ENCODE peak calls at places on chromosomes 11 and 22, in six cellular contexts. R is uterus; Y is left lung; P is effector memory CD4-positive, alpha-beta T cell; O is kidney; V is GM23248. G is an unnamed sample. For H3K4me1, the result is how much of the 10 kb centered on the place peaks cover.

GRCh38 chr22:47102648-47103047 is 340.2 kb downstream of the TBC1D22A start:
- DNase-seq in P (no peak), R (no peak), Y (no peak), O (no peak), V (no peak), G (no peak)

GRCh38 chr11:95592455-95592854 is 197.1 kb downstream of the FAM76B start:
- DNase-seq in Y (no peak), P (no peak), V (no peak), O (no peak), R (no peak), G (no peak)

GRCh38 chr22:42065408-42066132 is 5.0 kb downstream of the NAGA start:
- DNase-seq in Y (peak), O (peak), V (no peak), P (no peak), R (no peak), G (peak)

GRCh38 chr11:3087821-3088800 is 30.9 kb upstream of the CARS1 start:
- DNase-seq in Y (peak), R (no peak), O (peak), P (no peak), V (peak), G (no peak)

GRCh38 chr22:24407278-24407665 is 20.1 kb upstream of the ADORA2A start:
- DNase-seq in Y (no peak), O (peak), P (no peak), R (no peak), V (no peak), G (peak)

GRCh38 chr11:1086171-1087102 is 11.8 kb downstream of the MUC2 start:
- DNase-seq in Y (peak), V (no peak), O (peak), R (no peak), P (no peak), G (no peak)

GRCh38 chr11:12900496-12900895 is 108.6 kb upstream of the RASSF10 start:
- DNase-seq in V (peak), R (no peak), O (no peak), Y (no peak), P (no peak), G (no peak)

GRCh38 chr11:118226294-118226693 is 1.5 kb upstream of the JAML start:
- DNase-seq in R (peak), O (no peak), P (no peak), V (peak), Y (no peak), G (peak)

GRCh38 chr11:65716774-65717405 is 3.7 kb downstream of the RNASEH2C start:
- DNase-seq in R (no peak), O (no peak), P (no peak), Y (no peak), V (no peak), G (no peak)

GRCh38 chr22:33104192-33104591 is 46.0 kb upstream of the SYN3 start:
- DNase-seq in V (no peak), P (no peak), O (no peak), Y (no peak), R (no peak), G (no peak)

GRCh38 chr11:24386551-24387404 is 110.1 kb upstream of the LUZP2 start:
- DNase-seq in P (no peak), R (no peak), V (peak), Y (no peak), O (no peak), G (no peak)

GRCh38 chr11:74615311-74615710 is 22.9 kb downstream of the POLD3 start:
- DNase-seq in V (no peak), O (no peak), Y (no peak), P (no peak), R (no peak), G (no peak)

GRCh38 chr22:17350292-17350691 is 19.0 kb upstream of the CECR2 start:
- DNase-seq in R (no peak), V (no peak), P (no peak), O (no peak), Y (no peak), G (no peak)

GRCh38 chr22:19597399-19597735 is 73.2 kb upstream of the CLDN5 start:
- DNase-seq in V (no peak), O (no peak), Y (no peak), P (no peak), R (no peak), G (no peak)

GRCh38 chr11:85776951-85777602 is 33.9 kb downstream of the SYTL2 start:
- DNase-seq in Y (no peak), R (no peak), V (no peak), O (no peak), P (no peak), G (no peak)

GRCh38 chr11:72872012-72872411 is 57.8 kb downstream of the ATG16L2 start:
- DNase-seq in Y (no peak), V (no peak), P (no peak), R (no peak), O (no peak), G (no peak)

GRCh38 chr22:50705219-50705691 is 32.6 kb downstream of the SHANK3 start:
- DNase-seq in V (no peak), R (no peak), O (peak), Y (peak), P (no peak), G (peak)

GRCh38 chr11:5383576-5383975 is at the start of gene OR51M1:
- DNase-seq in P (no peak), R (no peak), V (no peak), Y (no peak), O (no peak), G (no peak)

GRCh38 chr11:100827934-100828661 is 141.0 kb downstream of the ARHGAP42 start:
- DNase-seq in O (no peak), Y (no peak), P (no peak), V (peak), R (no peak), G (no peak)

GRCh38 chr11:134173296-134173695 is 50.5 kb downstream of the NCAPD3 start:
- DNase-seq in O (no peak), V (no peak), R (no peak), Y (no peak), P (no peak), G (no peak)

GRCh38 chr22:50577987-50578775 is at the start of gene CPT1B:
- DNase-seq in P (no peak), Y (no peak), O (no peak), V (peak), R (no peak), G (no peak)

GRCh38 chr11:19819148-19819547 is 106.5 kb downstream of the NAV2 start:
- DNase-seq in O (no peak), V (no peak), Y (no peak), P (no peak), R (no peak), G (no peak)

GRCh38 chr11:44784438-44784760 is 57.6 kb downstream of the TSPAN18 start:
- DNase-seq in O (no peak), P (no peak), Y (no peak), R (no peak), V (no peak), G (no peak)

GRCh38 chr11:134041349-134041748 is 27.5 kb upstream of the JAM3 start:
- DNase-seq in R (no peak), V (no peak), P (no peak), O (peak), Y (no peak), G (no peak)

GRCh38 chr22:19724927-19725661 is 1.8 kb downstream of the GP1BB start:
- DNase-seq in Y (no peak), V (no peak), P (no peak), R (no peak), O (no peak), G (no peak)

GRCh38 chr11:76270387-76270786 is 64.1 kb upstream of the WNT11 start:
- DNase-seq in P (no peak), Y (no peak), V (no peak), O (no peak), R (peak), G (no peak)

GRCh38 chr22:46500201-46500600 is 37.2 kb downstream of the CELSR1 start:
- DNase-seq in Y (no peak), P (no peak), O (peak), R (no peak), V (no peak), G (no peak)

GRCh38 chr11:129283141-129283540 is 91.0 kb upstream of the ARHGAP32 start:
- DNase-seq in P (no peak), O (no peak), V (no peak), Y (no peak), R (no peak), G (no peak)

GRCh38 chr22:47355776-47356432 is 593.5 kb downstream of the TBC1D22A start:
- DNase-seq in Y (no peak), O (no peak), P (no peak), R (no peak), V (no peak), G (no peak)

GRCh38 chr11:60221706-60222105 is 21.2 kb downstream of the MS4A4E start:
- DNase-seq in Y (no peak), O (no peak), P (no peak), R (no peak), V (no peak), G (no peak)

GRCh38 chr22:41535244-41535643 is 9.0 kb downstream of the POLR3H start:
- DNase-seq in V (peak), O (no peak), Y (no peak), P (no peak), R (no peak), G (no peak)

GRCh38 chr22:42855726-42856125 is 1.3 kb downstream of the ARFGAP3 start:
- DNase-seq in O (no peak), V (peak), R (no peak), P (no peak), Y (no peak), G (no peak)

GRCh38 chr11:10575999-10576398 is 7.5 kb upstream of the LYVE1 start:
- DNase-seq in V (no peak), R (no peak), P (no peak), O (no peak), Y (no peak), G (no peak)

GRCh38 chr22:24697671-24698082 is 76.8 kb downstream of the PIWIL3 start:
- DNase-seq in O (peak), V (no peak), R (no peak), Y (peak), P (no peak), G (peak)

GRCh38 chr11:94794287-94795168 is 26.4 kb downstream of the AMOTL1 start:
- DNase-seq in P (no peak), O (peak), Y (no peak), V (peak), R (peak), G (peak)

GRCh38 chr11:66745356-66746235 is 16.6 kb upstream of the SPTBN2 start:
- DNase-seq in R (peak), V (peak), Y (peak), P (no peak), O (peak), G (peak)

GRCh38 chr11:2483426-2483825 is 38.6 kb downstream of the KCNQ1 start:
- DNase-seq in P (no peak), V (no peak), R (no peak), Y (no peak), O (no peak), G (peak)

DNA sequence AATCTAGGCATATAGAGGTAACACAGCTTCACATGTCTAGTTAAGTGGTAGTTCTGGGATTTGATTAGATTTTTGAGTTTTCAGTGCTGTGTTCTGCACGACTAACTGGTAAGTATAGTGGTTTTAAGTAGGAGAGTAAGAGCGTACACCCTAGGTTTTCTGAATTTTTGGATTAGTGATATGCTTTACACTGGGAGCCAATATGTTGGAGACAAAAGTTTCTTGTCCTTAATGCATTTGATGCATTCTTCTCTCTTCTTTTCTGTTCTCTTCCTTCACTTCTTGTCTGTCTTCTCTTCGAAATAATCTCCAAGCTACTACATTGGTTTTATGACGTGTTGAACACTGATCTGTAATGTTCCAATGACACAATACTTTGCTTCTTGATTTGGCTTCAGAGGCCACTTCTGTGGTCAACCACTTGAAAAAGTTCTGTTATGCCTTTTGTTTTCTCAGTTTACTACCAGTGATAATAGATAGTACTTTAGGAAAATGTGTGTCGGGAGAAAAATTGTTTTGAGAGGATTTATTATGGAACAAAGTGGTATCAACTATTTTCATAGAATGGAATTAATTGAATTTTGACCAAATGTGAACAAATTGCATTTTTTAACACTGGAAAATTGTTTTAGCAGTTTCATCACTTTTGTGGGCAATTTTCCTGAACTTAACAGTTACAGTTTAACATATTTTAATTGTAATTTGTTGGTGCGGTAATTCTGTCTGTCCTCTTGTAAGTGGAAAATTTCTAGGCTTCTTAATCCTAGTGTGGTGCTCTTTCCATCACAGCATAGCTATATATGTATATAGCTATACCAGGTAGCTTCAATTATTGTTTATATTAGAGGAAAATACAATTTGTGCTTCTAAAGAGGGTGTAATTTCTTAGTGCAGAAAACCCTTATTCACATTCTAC is 2.6 kb downstream of the PDE3B start:
- DNase-seq in V (no peak), Y (no peak), O (no peak), R (no peak), P (no peak), G (no peak)
- H3K4me3 ChIP-seq in V (no peak), Y (peak), O (peak), R (no peak), P (peak), G (no peak)

DNA sequence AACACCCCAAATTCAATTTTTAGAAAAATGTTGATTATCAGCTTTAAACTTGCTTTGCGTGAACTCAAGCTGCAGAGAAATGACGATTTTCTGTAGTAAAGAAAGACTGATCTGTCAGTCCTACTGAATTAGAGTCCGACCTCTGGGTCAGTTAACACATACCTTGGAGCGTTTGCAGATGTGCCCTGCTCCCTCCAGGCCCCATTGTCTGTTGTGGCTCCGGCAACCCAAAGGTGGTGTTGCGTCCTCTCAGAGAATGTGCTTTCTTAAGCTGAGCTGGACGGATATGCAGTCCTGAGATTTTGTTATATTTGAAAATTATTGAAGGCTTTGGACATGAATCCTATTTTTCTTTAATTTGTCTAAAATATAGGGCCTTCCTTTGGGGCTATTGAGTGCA is 31.5 kb upstream of the MYO18B start:
- DNase-seq in V (no peak), R (no peak), Y (no peak), P (no peak), O (no peak), G (no peak)
- H3K4me1 ChIP-seq in V (under half), R (under half), Y (under half), P (under half), O (under half), G (under half)

GRCh38 chr11:69496202-69496557 is 14.7 kb downstream of the LINC01488 start:
- DNase-seq in R (no peak), Y (peak), O (no peak), V (no peak), P (no peak), G (no peak)

GRCh38 chr11:69494851-69495250 is 13.4 kb downstream of the LINC01488 start:
- DNase-seq in O (peak), R (no peak), V (no peak), P (no peak), Y (peak), G (no peak)

GRCh38 chr11:69497221-69497787 is 15.8 kb downstream of the LINC01488 start:
- DNase-seq in Y (peak), P (no peak), O (peak), R (peak), V (peak), G (peak)

GRCh38 chr11:69495441-69496201 is 14.2 kb downstream of the LINC01488 start:
- DNase-seq in R (no peak), O (no peak), P (no peak), V (no peak), Y (peak), G (no peak)

DNA sequence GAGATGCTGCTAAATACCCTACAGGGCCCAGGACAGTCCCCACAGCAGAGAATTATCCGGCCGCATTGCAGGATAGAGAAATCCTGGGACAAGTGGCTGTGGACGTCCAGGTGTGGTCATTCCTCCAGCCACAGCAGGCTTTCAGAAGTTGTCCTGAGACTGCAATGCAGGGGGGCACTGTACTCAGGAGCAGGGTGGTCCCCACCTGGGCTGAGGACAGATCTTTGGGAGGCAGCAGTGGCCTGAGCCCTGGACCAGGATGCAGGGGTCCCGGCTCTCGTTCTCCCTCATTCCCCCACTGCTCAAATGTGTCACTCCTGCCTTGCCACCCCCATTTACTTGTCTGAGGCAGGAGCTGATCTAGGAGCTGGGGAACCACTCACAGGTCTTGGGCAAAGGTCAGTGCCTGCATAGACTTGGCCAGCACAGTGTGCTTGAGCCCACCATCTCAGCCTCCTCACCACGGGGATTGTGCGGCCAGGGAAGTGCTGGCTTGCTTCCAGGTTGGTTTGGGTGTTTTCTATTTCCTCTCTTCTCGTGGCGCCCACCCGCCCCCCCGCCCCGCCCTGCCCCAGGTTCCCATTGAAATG is 15.3 kb downstream of the LINC01488 start:
- DNase-seq in P (no peak), O (no peak), Y (peak), V (no peak), R (no peak), G (no peak)
- H3K27ac ChIP-seq in P (no peak), O (peak), Y (peak), V (peak), R (peak), G (peak)

GRCh38 chr22:39913886-39914285 is 13.0 kb downstream of the GRAP2 start:
- DNase-seq in V (no peak), R (no peak), O (no peak), P (no peak), Y (no peak), G (no peak)
- H3K4me3 ChIP-seq in V (no peak), R (no peak), O (no peak), P (peak), Y (no peak), G (no peak)

DNA sequence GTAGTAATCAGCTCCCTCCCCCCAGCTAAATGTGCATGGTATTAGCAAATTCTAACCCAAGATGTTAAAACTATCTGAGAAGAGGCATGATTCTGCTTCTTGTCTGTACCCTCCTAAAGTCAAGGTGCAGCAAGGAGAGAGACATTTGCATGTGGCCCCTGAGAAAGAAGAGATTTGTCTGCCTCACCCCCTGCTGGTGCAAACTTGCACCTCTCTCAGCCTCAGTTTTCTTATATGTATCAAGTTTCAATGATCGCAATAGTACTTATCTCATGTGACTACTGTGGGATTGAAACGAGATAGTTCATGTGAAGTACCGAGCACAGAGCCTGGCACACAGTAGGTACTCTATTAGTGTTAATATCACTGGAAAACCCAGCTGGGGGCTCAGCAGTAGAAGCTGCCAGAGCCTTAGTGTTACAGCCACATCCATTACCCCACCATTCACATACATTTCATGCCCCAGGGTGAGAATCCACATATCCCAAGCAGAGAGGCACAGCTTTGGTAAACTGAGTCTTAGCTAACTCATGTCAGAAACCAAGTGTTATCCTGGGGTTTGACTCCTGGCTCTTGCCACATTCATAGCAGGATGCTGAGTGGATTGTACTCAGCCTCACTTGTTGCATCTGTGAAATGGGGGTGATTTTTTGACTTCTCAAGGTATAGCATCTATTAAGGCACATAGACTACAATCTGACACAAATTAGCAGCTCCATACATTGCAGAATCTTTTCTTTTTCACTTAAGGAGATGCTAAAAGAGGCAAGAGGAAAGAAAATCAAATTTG is 24.9 kb downstream of the CD44 start:
- DNase-seq in Y (no peak), R (no peak), P (no peak), V (no peak), O (no peak), G (no peak)
- H3K4me1 ChIP-seq in Y (half or more), R (under half), P (half or more), V (half or more), O (under half), G (under half)

GRCh38 chr11:122424636-122425035 is 230.9 kb upstream of the UBASH3B start:
- DNase-seq in P (no peak), O (no peak), R (no peak), Y (no peak), V (peak), G (no peak)
- H3K27ac ChIP-seq in P (no peak), O (no peak), R (no peak), Y (no peak), V (no peak), G (no peak)